ENCODE peak calls at places on chromosomes 5 and 9, in seven cellular contexts. One of them, this sample, is unnamed.

GRCh38 chr5:90446961-90447360 is 27.6 kb downstream of the MBLAC2 start:
- DNase-seq in PC-3: no peak
- DNase-seq in heart left ventricle: no peak
- DNase-seq in CD8-positive, alpha-beta memory T cell: no peak
- DNase-seq in sigmoid colon: no peak
- DNase-seq in keratinocyte: no peak
- DNase-seq in SJSA1: no peak
- DNase-seq in this sample: no peak

GRCh38 chr5:139271201-139272027 is 22.1 kb upstream of the MATR3 start:
- DNase-seq in PC-3: peak; percentile 72
- DNase-seq in heart left ventricle: no peak
- DNase-seq in CD8-positive, alpha-beta memory T cell: no peak
- DNase-seq in sigmoid colon: no peak
- DNase-seq in keratinocyte: no peak
- DNase-seq in SJSA1: peak; percentile 61
- DNase-seq in this sample: no peak

GRCh38 chr5:137693951-137694721 is 41.8 kb downstream of the KLHL3 start:
- DNase-seq in PC-3: no peak
- DNase-seq in heart left ventricle: no peak
- DNase-seq in CD8-positive, alpha-beta memory T cell: no peak
- DNase-seq in sigmoid colon: no peak
- DNase-seq in keratinocyte: no peak
- DNase-seq in SJSA1: no peak
- DNase-seq in this sample: no peak

GRCh38 chr5:4868140-4868735 is 271.9 kb upstream of the ADAMTS16 start:
- DNase-seq in PC-3: peak; percentile 75
- DNase-seq in heart left ventricle: no peak
- DNase-seq in CD8-positive, alpha-beta memory T cell: no peak
- DNase-seq in sigmoid colon: peak; percentile 69
- DNase-seq in keratinocyte: no peak
- DNase-seq in SJSA1: peak; percentile 76
- DNase-seq in this sample: no peak

GRCh38 chr5:160188151-160188967 is 40.9 kb upstream of the FABP6 start:
- DNase-seq in PC-3: peak; percentile 39
- DNase-seq in heart left ventricle: peak; percentile 66
- DNase-seq in CD8-positive, alpha-beta memory T cell: no peak
- DNase-seq in sigmoid colon: peak; percentile 75
- DNase-seq in keratinocyte: no peak
- DNase-seq in SJSA1: peak; percentile 63
- DNase-seq in this sample: peak; percentile 29

GRCh38 chr5:120507826-120508463 is 43.8 kb downstream of the PRR16 start:
- DNase-seq in PC-3: no peak
- DNase-seq in heart left ventricle: no peak
- DNase-seq in CD8-positive, alpha-beta memory T cell: no peak
- DNase-seq in sigmoid colon: no peak
- DNase-seq in keratinocyte: no peak
- DNase-seq in SJSA1: no peak
- DNase-seq in this sample: no peak

GRCh38 chr5:59698207-59698606 is 195.3 kb downstream of the PDE4D start:
- DNase-seq in PC-3: no peak
- DNase-seq in heart left ventricle: no peak
- DNase-seq in CD8-positive, alpha-beta memory T cell: no peak
- DNase-seq in sigmoid colon: no peak
- DNase-seq in keratinocyte: no peak
- DNase-seq in SJSA1: no peak
- DNase-seq in this sample: no peak

GRCh38 chr5:5313081-5313736 is 109.3 kb upstream of the ICE1 start:
- DNase-seq in PC-3: peak; percentile 44
- DNase-seq in heart left ventricle: no peak
- DNase-seq in CD8-positive, alpha-beta memory T cell: no peak
- DNase-seq in sigmoid colon: no peak
- DNase-seq in keratinocyte: no peak
- DNase-seq in SJSA1: no peak
- DNase-seq in this sample: no peak

GRCh38 chr5:77850536-77851228 is 74.5 kb upstream of the TBCA start:
- DNase-seq in PC-3: no peak
- DNase-seq in heart left ventricle: no peak
- DNase-seq in CD8-positive, alpha-beta memory T cell: no peak
- DNase-seq in sigmoid colon: no peak
- DNase-seq in keratinocyte: no peak
- DNase-seq in SJSA1: no peak
- DNase-seq in this sample: no peak

GRCh38 chr9:37417252-37417803 is 5.2 kb upstream of the GRHPR start:
- DNase-seq in PC-3: no peak
- DNase-seq in heart left ventricle: no peak
- DNase-seq in CD8-positive, alpha-beta memory T cell: no peak
- DNase-seq in sigmoid colon: no peak
- DNase-seq in keratinocyte: no peak
- DNase-seq in SJSA1: no peak
- DNase-seq in this sample: no peak

GRCh38 chr5:32123058-32123805 is 50.9 kb downstream of the GOLPH3 start:
- DNase-seq in PC-3: no peak
- DNase-seq in heart left ventricle: no peak
- DNase-seq in CD8-positive, alpha-beta memory T cell: no peak
- DNase-seq in sigmoid colon: no peak
- DNase-seq in keratinocyte: no peak
- DNase-seq in SJSA1: no peak
- DNase-seq in this sample: no peak

GRCh38 chr5:126481243-126481642 is 58.0 kb downstream of the GRAMD2B start:
- DNase-seq in PC-3: no peak
- DNase-seq in heart left ventricle: no peak
- DNase-seq in CD8-positive, alpha-beta memory T cell: no peak
- DNase-seq in sigmoid colon: no peak
- DNase-seq in keratinocyte: no peak
- DNase-seq in SJSA1: no peak
- DNase-seq in this sample: no peak

GRCh38 chr9:95104088-95104960 is 213.2 kb downstream of the FANCC start:
- DNase-seq in PC-3: no peak
- DNase-seq in heart left ventricle: no peak
- DNase-seq in CD8-positive, alpha-beta memory T cell: no peak
- DNase-seq in sigmoid colon: peak; percentile 74
- DNase-seq in keratinocyte: no peak
- DNase-seq in SJSA1: no peak
- DNase-seq in this sample: no peak

GRCh38 chr5:113034182-113034773 is 57.7 kb downstream of the DCP2 start:
- DNase-seq in PC-3: peak; percentile 24
- DNase-seq in heart left ventricle: no peak
- DNase-seq in CD8-positive, alpha-beta memory T cell: no peak
- DNase-seq in sigmoid colon: no peak
- DNase-seq in keratinocyte: peak; percentile 53
- DNase-seq in SJSA1: peak; percentile 71
- DNase-seq in this sample: no peak

GRCh38 chr5:98514106-98514665 is 259.3 kb upstream of the RGMB start:
- DNase-seq in PC-3: peak; percentile 30
- DNase-seq in heart left ventricle: no peak
- DNase-seq in CD8-positive, alpha-beta memory T cell: no peak
- DNase-seq in sigmoid colon: no peak
- DNase-seq in keratinocyte: no peak
- DNase-seq in SJSA1: no peak
- DNase-seq in this sample: no peak

GRCh38 chr9:3956081-3956701 is 343.7 kb downstream of the GLIS3 start:
- DNase-seq in PC-3: no peak
- DNase-seq in heart left ventricle: no peak
- DNase-seq in CD8-positive, alpha-beta memory T cell: no peak
- DNase-seq in sigmoid colon: no peak
- DNase-seq in keratinocyte: no peak
- DNase-seq in SJSA1: no peak
- DNase-seq in this sample: no peak

GRCh38 chr5:42225009-42225408 is 198.2 kb upstream of the GHR start:
- DNase-seq in PC-3: no peak
- DNase-seq in heart left ventricle: no peak
- DNase-seq in CD8-positive, alpha-beta memory T cell: no peak
- DNase-seq in sigmoid colon: no peak
- DNase-seq in keratinocyte: no peak
- DNase-seq in SJSA1: no peak
- DNase-seq in this sample: no peak

GRCh38 chr9:6428940-6429889 is 16.2 kb downstream of the UHRF2 start:
- DNase-seq in PC-3: no peak
- DNase-seq in heart left ventricle: no peak
- DNase-seq in CD8-positive, alpha-beta memory T cell: no peak
- DNase-seq in sigmoid colon: no peak
- DNase-seq in keratinocyte: no peak
- DNase-seq in SJSA1: no peak
- DNase-seq in this sample: no peak

GRCh38 chr9:94796687-94797086 is 70.2 kb downstream of the AOPEP start:
- DNase-seq in PC-3: no peak
- DNase-seq in heart left ventricle: no peak
- DNase-seq in CD8-positive, alpha-beta memory T cell: no peak
- DNase-seq in sigmoid colon: no peak
- DNase-seq in keratinocyte: no peak
- DNase-seq in SJSA1: no peak
- DNase-seq in this sample: no peak

GRCh38 chr9:93630806-93631411 is 54.5 kb downstream of the PHF2 start:
- DNase-seq in PC-3: no peak
- DNase-seq in heart left ventricle: peak; percentile 43
- DNase-seq in CD8-positive, alpha-beta memory T cell: no peak
- DNase-seq in sigmoid colon: peak; percentile 60
- DNase-seq in keratinocyte: no peak
- DNase-seq in SJSA1: peak; percentile 22
- DNase-seq in this sample: no peak

GRCh38 chr5:87899109-87900100 is 369.2 kb downstream of the TMEM161B start:
- DNase-seq in PC-3: peak; percentile 70
- DNase-seq in heart left ventricle: no peak
- DNase-seq in CD8-positive, alpha-beta memory T cell: no peak
- DNase-seq in sigmoid colon: peak; percentile 72
- DNase-seq in keratinocyte: no peak
- DNase-seq in SJSA1: no peak
- DNase-seq in this sample: no peak

DNA sequence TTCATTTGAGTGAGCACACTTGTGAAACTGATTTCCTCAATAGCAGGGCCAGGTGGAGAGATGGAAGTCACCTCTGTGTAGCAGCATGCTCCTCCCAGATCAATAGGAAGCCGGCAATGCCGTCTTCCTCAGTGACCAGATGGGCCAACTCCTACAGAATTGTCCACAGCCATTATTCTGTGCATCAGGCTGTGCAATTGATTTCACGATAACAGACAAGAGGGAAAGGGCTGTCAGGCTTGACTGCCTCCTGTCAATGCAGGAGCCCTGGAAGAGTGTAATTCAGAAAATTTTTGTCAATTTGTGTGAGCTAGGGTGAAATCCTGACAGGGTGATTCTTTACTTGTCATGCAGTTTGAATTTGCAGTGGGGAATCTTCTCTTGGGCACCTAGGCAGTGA is 838.4 kb upstream of the NUDT12 start:
- DNase-seq in PC-3: no peak
- DNase-seq in heart left ventricle: no peak
- DNase-seq in CD8-positive, alpha-beta memory T cell: no peak
- DNase-seq in sigmoid colon: no peak
- DNase-seq in keratinocyte: no peak
- DNase-seq in SJSA1: no peak
- DNase-seq in this sample: no peak
- H3K27me3 ChIP-seq in PC-3: no peaks in the 10 kb centered on the region
- H3K27me3 ChIP-seq in heart left ventricle: no peaks in the 10 kb centered on the region
- H3K27me3 ChIP-seq in CD8-positive, alpha-beta memory T cell: no peaks in the 10 kb centered on the region
- H3K27me3 ChIP-seq in sigmoid colon: no peaks in the 10 kb centered on the region
- H3K27me3 ChIP-seq in keratinocyte: no peaks in the 10 kb centered on the region
- H3K27me3 ChIP-seq in SJSA1: no peaks in the 10 kb centered on the region
- H3K27me3 ChIP-seq in this sample: no peaks in the 10 kb centered on the region

GRCh38 chr5:6457592-6457991 is 8.9 kb downstream of the UBE2QL1 start:
- DNase-seq in PC-3: no peak
- DNase-seq in heart left ventricle: no peak
- DNase-seq in CD8-positive, alpha-beta memory T cell: no peak
- DNase-seq in sigmoid colon: no peak
- DNase-seq in keratinocyte: no peak
- DNase-seq in SJSA1: peak; percentile 23
- DNase-seq in this sample: no peak
- H3K27me3 ChIP-seq in PC-3: no peaks in the 10 kb centered on the region
- H3K27me3 ChIP-seq in heart left ventricle: peaks cover 7% of the 10 kb centered on the region
- H3K27me3 ChIP-seq in CD8-positive, alpha-beta memory T cell: peaks cover 11% of the 10 kb centered on the region
- H3K27me3 ChIP-seq in sigmoid colon: peaks cover 5% of the 10 kb centered on the region
- H3K27me3 ChIP-seq in keratinocyte: peaks cover 10% of the 10 kb centered on the region
- H3K27me3 ChIP-seq in SJSA1: peaks cover 24% of the 10 kb centered on the region
- H3K27me3 ChIP-seq in this sample: no peaks in the 10 kb centered on the region

GRCh38 chr5:93598141-93598996 is 15.3 kb downstream of the NR2F1 start:
- DNase-seq in PC-3: no peak
- DNase-seq in heart left ventricle: no peak
- DNase-seq in CD8-positive, alpha-beta memory T cell: no peak
- DNase-seq in sigmoid colon: no peak
- DNase-seq in keratinocyte: no peak
- DNase-seq in SJSA1: no peak
- DNase-seq in this sample: no peak

GRCh38 chr5:93594591-93595419 is 11.8 kb downstream of the NR2F1 start:
- DNase-seq in PC-3: no peak
- DNase-seq in heart left ventricle: no peak
- DNase-seq in CD8-positive, alpha-beta memory T cell: no peak
- DNase-seq in sigmoid colon: no peak
- DNase-seq in keratinocyte: no peak
- DNase-seq in SJSA1: no peak
- DNase-seq in this sample: no peak

GRCh38 chr5:93596310-93596675 is 13.3 kb downstream of the NR2F1 start:
- DNase-seq in PC-3: no peak
- DNase-seq in heart left ventricle: no peak
- DNase-seq in CD8-positive, alpha-beta memory T cell: no peak
- DNase-seq in sigmoid colon: no peak
- DNase-seq in keratinocyte: no peak
- DNase-seq in SJSA1: no peak
- DNase-seq in this sample: no peak

GRCh38 chr5:93595420-93596136 is 12.6 kb downstream of the NR2F1 start:
- DNase-seq in PC-3: no peak
- DNase-seq in heart left ventricle: no peak
- DNase-seq in CD8-positive, alpha-beta memory T cell: no peak
- DNase-seq in sigmoid colon: no peak
- DNase-seq in keratinocyte: no peak
- DNase-seq in SJSA1: no peak
- DNase-seq in this sample: no peak

GRCh38 chr5:93596676-93597441 is 13.8 kb downstream of the NR2F1 start:
- DNase-seq in PC-3: peak; percentile 45
- DNase-seq in heart left ventricle: no peak
- DNase-seq in CD8-positive, alpha-beta memory T cell: no peak
- DNase-seq in sigmoid colon: no peak
- DNase-seq in keratinocyte: no peak
- DNase-seq in SJSA1: no peak
- DNase-seq in this sample: no peak
- H3K27me3 ChIP-seq in PC-3: no peaks in the 10 kb centered on the region
- H3K27me3 ChIP-seq in heart left ventricle: peaks cover 96% of the 10 kb centered on the region
- H3K27me3 ChIP-seq in CD8-positive, alpha-beta memory T cell: peaks cover 84% of the 10 kb centered on the region
- H3K27me3 ChIP-seq in sigmoid colon: peaks cover 80% of the 10 kb centered on the region
- H3K27me3 ChIP-seq in keratinocyte: peaks cover 92% of the 10 kb centered on the region
- H3K27me3 ChIP-seq in SJSA1: no peaks in the 10 kb centered on the region
- H3K27me3 ChIP-seq in this sample: no peaks in the 10 kb centered on the region

DNA sequence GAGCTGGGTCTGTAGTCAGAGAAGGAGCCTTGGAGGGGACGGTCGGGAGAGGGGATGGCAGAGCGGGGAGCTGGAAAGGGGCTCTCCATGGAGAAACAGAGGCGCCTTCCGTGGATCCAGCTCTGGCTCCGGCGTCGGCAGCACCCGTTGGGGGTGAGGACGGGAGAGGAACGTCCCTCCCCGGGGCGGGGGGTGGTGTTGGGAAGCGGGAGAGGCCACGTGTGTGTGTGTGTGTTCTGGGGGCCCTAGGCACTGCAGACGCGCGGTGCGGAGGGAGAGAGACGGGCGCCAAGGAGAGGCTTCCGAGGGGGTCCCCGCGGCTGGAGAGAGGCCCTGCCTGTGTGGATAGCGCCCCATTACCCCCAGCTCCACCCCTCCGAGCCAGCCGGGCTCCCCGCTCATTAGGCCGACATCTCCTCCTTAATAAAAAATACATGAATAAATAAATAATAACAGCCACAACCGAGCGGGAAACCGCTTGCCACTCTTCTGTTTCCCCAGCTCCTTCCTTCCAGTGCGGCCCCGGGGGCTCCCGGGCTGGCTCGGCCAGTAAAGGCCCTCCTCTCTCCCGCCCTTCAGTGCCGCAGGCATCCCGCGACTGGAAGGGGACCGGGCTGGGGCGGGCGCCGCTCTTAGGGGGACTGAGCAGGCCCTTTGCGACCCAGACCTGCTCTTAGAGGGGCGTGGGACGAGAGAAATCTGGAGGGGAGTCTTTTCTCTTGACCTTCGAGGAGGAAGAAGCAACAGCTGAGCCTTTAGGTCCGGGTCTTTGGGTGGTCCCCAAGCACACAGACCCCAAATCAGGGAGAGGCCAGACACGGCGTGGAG is 71.3 kb upstream of the ARAP3 start:
- DNase-seq in PC-3: no peak
- DNase-seq in heart left ventricle: no peak
- DNase-seq in CD8-positive, alpha-beta memory T cell: no peak
- DNase-seq in sigmoid colon: no peak
- DNase-seq in keratinocyte: no peak
- DNase-seq in SJSA1: no peak
- DNase-seq in this sample: no peak
- H3K27me3 ChIP-seq in PC-3: peaks cover 24% of the 10 kb centered on the region
- H3K27me3 ChIP-seq in heart left ventricle: peaks cover 26% of the 10 kb centered on the region
- H3K27me3 ChIP-seq in CD8-positive, alpha-beta memory T cell: peaks cover 29% of the 10 kb centered on the region
- H3K27me3 ChIP-seq in sigmoid colon: peaks cover 68% of the 10 kb centered on the region
- H3K27me3 ChIP-seq in keratinocyte: peaks cover 47% of the 10 kb centered on the region
- H3K27me3 ChIP-seq in SJSA1: peaks cover 66% of the 10 kb centered on the region
- H3K27me3 ChIP-seq in this sample: peaks cover 32% of the 10 kb centered on the region

This sample was measured in tibial artery.